ENCODE peak calls at places on chromosomes 6 and 20, in six cellular contexts. O, H, Y, A, G and B are unnamed samples.
A peak's percentile ranks its signal among the peaks of the same experiment; 100 is the strongest.

GRCh38 chr6:149864578-149865535 is 698 bp upstream of the LRP11 start:
- DNase-seq in Y (peak; percentile 58), A (peak; percentile 41), G (peak; percentile 65), O (peak; percentile 48), H (no peak), B (peak; percentile 47)

GRCh38 chr6:136539967-136540366 is 10.3 kb downstream of the MAP7 start:
- DNase-seq in O (no peak), G (no peak), A (no peak), Y (no peak), H (no peak), B (no peak)

GRCh38 chr20:33668087-33668790 is 1.5 kb downstream of the ACTL10 start:
- DNase-seq in H (peak; percentile 95), O (peak; percentile 75), Y (peak; percentile 57), G (no peak), A (no peak), B (peak; percentile 26)

GRCh38 chr20:31841928-31842327 is 3.5 kb downstream of the FOXS1 start:
- DNase-seq in G (no peak), O (no peak), Y (no peak), H (peak; percentile 52), A (no peak), B (no peak)

GRCh38 chr20:59163641-59164530 is at the start of gene ZNF831:
- DNase-seq in G (no peak), O (peak; percentile 57), H (no peak), Y (no peak), A (peak; percentile 71), B (peak; percentile 79)

GRCh38 chr6:33995046-33995872 is 150.6 kb downstream of the GRM4 start:
- DNase-seq in O (no peak), H (no peak), Y (no peak), A (no peak), G (no peak), B (no peak)

GRCh38 chr6:145829950-145830349 is 15.4 kb upstream of the FBXO30 start:
- DNase-seq in H (no peak), O (no peak), G (no peak), A (no peak), Y (no peak), B (no peak)

GRCh38 chr6:56685994-56686393 is 43.3 kb upstream of the DST start:
- DNase-seq in H (no peak), G (no peak), O (no peak), Y (no peak), A (no peak), B (no peak)

GRCh38 chr6:4994741-4995140 is 9.1 kb downstream of the RPP40 start:
- DNase-seq in Y (no peak), G (no peak), A (no peak), H (no peak), O (no peak), B (no peak)

GRCh38 chr20:53757472-53757913 is 163.9 kb upstream of the ZNF217 start:
- DNase-seq in H (no peak), G (no peak), Y (no peak), A (no peak), O (no peak), B (no peak)

GRCh38 chr20:49496043-49496442 is 13.6 kb upstream of the KCNB1 start:
- DNase-seq in Y (no peak), H (no peak), G (no peak), A (no peak), O (no peak), B (no peak)

GRCh38 chr6:135540207-135540877 is 42.8 kb upstream of the AHI1 start:
- DNase-seq in Y (no peak), G (no peak), A (no peak), O (no peak), H (no peak), B (no peak)

GRCh38 chr20:1185781-1186334 is 1.1 kb upstream of the TMEM74B start:
- DNase-seq in A (no peak), O (peak; percentile 59), H (no peak), G (no peak), Y (peak; percentile 80), B (peak; percentile 1)

GRCh38 chr6:93424303-93425064 is 5.1 kb upstream of the EPHA7 start:
- DNase-seq in H (no peak), O (no peak), Y (peak; percentile 27), G (no peak), A (no peak), B (no peak)

GRCh38 chr6:135121426-135121825 is 59.7 kb upstream of the MYB start:
- DNase-seq in Y (no peak), O (no peak), A (no peak), G (no peak), H (no peak), B (no peak)

GRCh38 chr20:9110916-9111432 is 42.1 kb downstream of the PLCB4 start:
- DNase-seq in A (no peak), H (no peak), G (no peak), O (no peak), Y (no peak), B (no peak)

GRCh38 chr20:44247676-44248419 is 740 bp downstream of the GDAP1L1 start:
- DNase-seq in Y (peak; percentile 76), O (peak; percentile 12), A (peak; percentile 17), H (no peak), G (no peak), B (no peak)

GRCh38 chr6:32086661-32087573 is 22.2 kb downstream of the TNXB start:
- DNase-seq in Y (no peak), O (no peak), A (no peak), H (peak; percentile 67), G (no peak), B (no peak)

GRCh38 chr6:8108031-8108660 is 5.8 kb upstream of the EEF1E1 start:
- DNase-seq in Y (no peak), H (no peak), O (no peak), G (no peak), A (no peak), B (no peak)

GRCh38 chr20:24423794-24424307 is 45.6 kb upstream of the SYNDIG1 start:
- DNase-seq in A (no peak), G (no peak), H (no peak), O (no peak), Y (no peak), B (no peak)

GRCh38 chr20:59455392-59456341 is 148.7 kb upstream of the PHACTR3 start:
- DNase-seq in G (peak; percentile 51), Y (peak; percentile 31), O (no peak), A (peak; percentile 3), H (no peak), B (no peak)

GRCh38 chr6:150492941-150493340 is 106.7 kb upstream of the PLEKHG1 start:
- DNase-seq in Y (no peak), H (no peak), O (no peak), G (no peak), A (no peak), B (no peak)

GRCh38 chr6:7697820-7698623 is 27.9 kb upstream of the BMP6 start:
- DNase-seq in Y (no peak), G (no peak), A (no peak), H (no peak), O (no peak), B (peak; percentile 73)

GRCh38 chr6:23218751-23219150 is 649.4 kb downstream of the HDGFL1 start:
- DNase-seq in H (no peak), A (no peak), Y (no peak), G (no peak), O (no peak), B (no peak)

GRCh38 chr20:4325548-4326187 is 310.3 kb upstream of the RNF24 start:
- DNase-seq in A (no peak), Y (no peak), G (no peak), H (no peak), O (no peak), B (no peak)

GRCh38 chr6:163568275-163568674 is 153.8 kb downstream of the QKI start:
- DNase-seq in A (no peak), O (no peak), H (no peak), G (no peak), Y (no peak), B (no peak)